ENCODE peak calls at places on chromosomes 6 and 20, in seven cellular contexts. C is A549, F is K562, K is tibial nerve, M is upper lobe of left lung, W is suprapubic skin, X is ovary. P is an unnamed sample.

GRCh38 chr6:11919771-11920440 is 92.2 kb upstream of the HIVEP1 start:
- DNase-seq in F (no peak), M (no peak), C (no peak), X (no peak), K (no peak), W (no peak), P (no peak)

GRCh38 chr6:148857817-148858390 is 111.1 kb downstream of the UST start:
- DNase-seq in K (no peak), W (no peak), M (no peak), F (no peak), X (no peak), C (no peak), P (no peak)

GRCh38 chr6:71168233-71168765 is 120.3 kb upstream of the OGFRL1 start:
- DNase-seq in M (no peak), W (no peak), X (no peak), F (no peak), K (no peak), C (no peak), P (no peak)

GRCh38 chr20:58991720-58992119 is 10.7 kb downstream of the NELFCD start:
- DNase-seq in C (no peak), F (no peak), M (no peak), X (no peak), W (peak), K (no peak), P (no peak)

GRCh38 chr6:142856857-142857608 is 87.9 kb downstream of the HIVEP2 start:
- DNase-seq in C (no peak), W (no peak), M (no peak), X (no peak), K (no peak), F (no peak), P (no peak)

GRCh38 chr6:131255434-131255833 is 120.2 kb downstream of the AKAP7 start:
- DNase-seq in W (no peak), C (no peak), K (no peak), M (no peak), F (no peak), X (no peak), P (no peak)

GRCh38 chr20:61926253-61926613 is 139.4 kb downstream of the TAF4 start:
- DNase-seq in X (no peak), M (peak), W (no peak), K (no peak), C (no peak), F (no peak), P (no peak)

GRCh38 chr6:28933069-28933468 is 9.3 kb upstream of the TRIM27 start:
- DNase-seq in C (no peak), W (no peak), K (no peak), F (no peak), M (no peak), X (no peak), P (no peak)

GRCh38 chr6:105178636-105179035 is 1.2 kb downstream of the POPDC3 start:
- DNase-seq in F (no peak), X (no peak), C (no peak), M (no peak), K (no peak), W (no peak), P (no peak)

GRCh38 chr6:157314705-157315321 is 8.5 kb downstream of the TMEM242 start:
- DNase-seq in W (no peak), M (no peak), C (peak), X (no peak), K (no peak), F (peak), P (peak)

GRCh38 chr6:105184921-105185320 is 5.1 kb upstream of the POPDC3 start:
- DNase-seq in F (no peak), K (no peak), X (no peak), C (no peak), M (no peak), W (no peak), P (peak)

GRCh38 chr6:12327391-12327790 is 37.2 kb downstream of the EDN1 start:
- DNase-seq in M (no peak), K (no peak), X (no peak), W (no peak), F (no peak), C (peak), P (no peak)

GRCh38 chr6:1609662-1610496 is at the start of gene FOXC1:
- DNase-seq in W (peak), C (peak), X (peak), F (no peak), K (peak), M (peak), P (peak)

GRCh38 chr6:153849072-153849759 is 189.8 kb upstream of the OPRM1 start:
- DNase-seq in W (no peak), M (no peak), C (no peak), X (no peak), F (no peak), K (no peak), P (no peak)

GRCh38 chr6:135346747-135347146 is 150.8 kb downstream of the AHI1 start:
- DNase-seq in X (no peak), C (no peak), M (no peak), F (no peak), W (no peak), K (no peak), P (no peak)

GRCh38 chr6:68575765-68576439 is 59.2 kb upstream of the ADGRB3 start:
- DNase-seq in K (no peak), X (no peak), F (peak), C (peak), M (peak), W (no peak), P (no peak)

GRCh38 chr20:51193066-51193772 is 170.3 kb upstream of the KCNG1 start:
- DNase-seq in F (no peak), W (no peak), C (no peak), X (no peak), M (peak), K (no peak), P (no peak)

GRCh38 chr20:37365760-37366638 is 20.1 kb downstream of the SRC start:
- DNase-seq in M (no peak), F (no peak), C (no peak), X (peak), W (peak), K (no peak), P (no peak)

GRCh38 chr6:146594495-146594894 is 4.3 kb upstream of the ADGB start:
- DNase-seq in X (no peak), C (no peak), W (no peak), K (no peak), F (no peak), M (no peak), P (no peak)

GRCh38 chr6:79084693-79085092 is 6.6 kb upstream of the PHIP start:
- DNase-seq in W (no peak), M (no peak), K (no peak), C (no peak), X (no peak), F (no peak), P (no peak)

GRCh38 chr20:64113444-64113775 is 6.0 kb upstream of the NPBWR2 start:
- DNase-seq in W (peak), C (no peak), X (peak), M (no peak), F (no peak), K (no peak), P (no peak)

GRCh38 chr6:134368670-134369069 is 50.8 kb upstream of the SGK1 start:
- DNase-seq in K (no peak), W (no peak), M (no peak), F (no peak), C (no peak), X (no peak), P (no peak)

GRCh38 chr6:88119769-88120168 is 46.4 kb downstream of the CNR1 start:
- DNase-seq in W (no peak), C (no peak), F (no peak), X (no peak), K (no peak), M (no peak), P (no peak)

GRCh38 chr6:166166314-166167257 is 1.1 kb downstream of the TBXT start:
- DNase-seq in X (no peak), C (no peak), K (no peak), F (no peak), W (no peak), M (peak), P (no peak)

GRCh38 chr20:35604444-35604750 is 11.2 kb upstream of the SPAG4 start:
- DNase-seq in F (peak), W (peak), K (no peak), X (no peak), C (no peak), M (no peak), P (no peak)

GRCh38 chr6:44041461-44042260 is 85.6 kb downstream of the MRPL14 start:
- DNase-seq in F (peak), M (no peak), X (peak), K (no peak), W (peak), C (peak), P (no peak)

GRCh38 chr6:14709066-14709670 is 536.7 kb upstream of the JARID2 start:
- DNase-seq in M (no peak), W (no peak), X (no peak), F (no peak), K (no peak), C (no peak), P (no peak)

GRCh38 chr6:55777461-55777860 is 97.9 kb downstream of the BMP5 start:
- DNase-seq in K (no peak), X (no peak), M (no peak), F (no peak), W (no peak), C (no peak), P (no peak)

GRCh38 chr20:20273281-20273680 is 94.6 kb upstream of the INSM1 start:
- DNase-seq in F (no peak), X (no peak), C (no peak), W (no peak), M (no peak), K (no peak), P (no peak)

GRCh38 chr6:39936857-39937256 is 2.6 kb upstream of the MOCS1 start:
- DNase-seq in X (no peak), W (no peak), K (no peak), F (no peak), C (no peak), M (no peak), P (no peak)

GRCh38 chr20:11890331-11891080 is 27.2 kb upstream of the BTBD3 start:
- DNase-seq in W (peak), X (peak), M (peak), K (peak), C (peak), F (peak), P (peak)

GRCh38 chr6:143513410-143513809 is 1.9 kb upstream of the FUCA2 start:
- DNase-seq in X (no peak), C (peak), W (no peak), M (no peak), K (no peak), F (peak), P (no peak)

DNA sequence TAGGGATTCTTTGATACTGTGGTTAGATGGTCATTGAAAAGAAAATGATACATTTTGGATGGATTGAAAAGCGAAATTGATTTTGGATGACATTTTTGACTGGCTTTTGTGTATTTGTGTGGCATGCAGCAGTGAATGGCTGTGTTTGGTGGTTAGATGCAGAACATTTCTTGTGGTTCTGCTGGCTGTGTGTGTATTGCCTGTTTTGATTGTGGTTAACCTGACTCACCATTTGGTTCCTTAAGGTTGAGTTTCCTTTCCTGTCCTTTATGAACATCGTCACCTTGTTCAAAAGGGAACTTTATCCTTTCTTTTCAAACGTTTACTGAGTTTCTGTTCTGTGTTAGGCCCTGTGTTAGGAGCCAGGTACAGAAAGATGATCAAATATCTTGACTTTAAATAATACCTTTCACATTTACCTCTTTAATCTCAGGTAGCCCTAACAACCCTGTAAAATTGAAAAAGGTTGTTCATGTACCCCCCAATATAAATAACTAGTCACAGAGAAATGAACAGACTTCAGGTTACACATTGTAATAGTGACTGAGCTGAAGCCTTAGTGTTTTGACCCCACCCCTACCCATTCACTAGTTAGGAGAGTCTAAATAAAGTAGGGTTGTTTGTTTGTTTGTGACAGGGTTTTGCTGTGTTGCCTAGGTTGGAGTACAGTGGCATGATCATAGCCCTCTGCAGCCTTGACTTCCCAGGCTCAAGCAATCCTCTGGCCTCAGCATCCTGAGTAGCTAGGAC is 23.8 kb downstream of the ANKS1A start:
- DNase-seq in F (no peak), X (no peak), C (no peak), M (no peak), W (no peak), K (no peak), P (no peak)
- TF ChIP-seq EP300 in F (no peak), X (no peak), C (no peak), M (no peak), W (no peak), K (no peak), P (no peak)

DNA sequence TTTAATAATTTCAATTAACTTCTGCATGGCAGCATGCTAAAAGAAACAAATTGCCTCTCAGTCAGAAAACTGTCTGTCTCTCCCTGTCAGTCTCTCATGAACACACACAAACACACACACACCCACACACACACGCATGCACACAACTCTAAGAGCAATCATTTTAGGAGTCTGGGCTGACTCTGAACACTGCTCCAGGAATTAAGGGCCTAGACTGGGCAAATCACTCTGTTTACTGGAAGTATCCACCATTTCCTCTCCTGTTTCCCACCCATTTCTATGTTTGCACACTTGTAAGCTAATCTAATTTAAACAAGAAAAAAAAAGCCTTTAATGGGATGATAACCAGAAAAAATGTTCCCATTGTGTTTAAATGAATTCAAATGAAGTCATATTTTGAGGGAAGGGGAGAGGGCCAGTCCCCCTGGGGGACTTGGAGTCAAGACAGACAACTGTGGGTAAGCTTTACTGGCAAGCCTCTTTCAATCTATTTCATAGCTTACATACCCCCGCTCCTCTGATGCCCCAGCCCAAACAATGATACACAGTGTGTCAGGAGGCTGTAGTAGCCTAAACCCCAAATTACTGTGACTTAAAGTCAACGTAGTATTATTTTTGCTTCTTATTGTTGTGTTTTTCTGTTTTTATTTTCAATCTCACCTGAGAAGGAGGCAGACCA is 447.8 kb upstream of the FLRT3 start:
- DNase-seq in K (no peak), X (no peak), M (no peak), W (no peak), C (no peak), F (no peak), P (no peak)
- TF ChIP-seq POLR2A in K (no peak), X (no peak), M (no peak), W (no peak), C (no peak), F (no peak), P (no peak)

GRCh38 chr6:46743425-46744158 is 3.1 kb upstream of the ANKRD66 start:
- DNase-seq in M (no peak), F (no peak), X (no peak), K (no peak), W (no peak), C (no peak), P (peak)

GRCh38 chr6:46748940-46749503 is 2.3 kb downstream of the ANKRD66 start:
- DNase-seq in M (peak), X (no peak), F (no peak), C (no peak), W (no peak), K (no peak), P (peak)

GRCh38 chr6:46746691-46747090 is at the start of gene ANKRD66:
- DNase-seq in M (no peak), F (no peak), K (no peak), X (no peak), W (no peak), C (no peak), P (peak)

GRCh38 chr6:46749731-46750130 is 3.0 kb downstream of the ANKRD66 start:
- DNase-seq in M (no peak), K (no peak), F (no peak), W (no peak), C (no peak), X (no peak), P (peak)

GRCh38 chr6:46745973-46746372 is 760 bp upstream of the ANKRD66 start:
- DNase-seq in M (no peak), C (no peak), K (no peak), W (no peak), X (no peak), F (no peak), P (no peak)
- H3K27ac ChIP-seq in M (no peak), C (no peak), K (no peak), W (no peak), X (no peak), F (no peak), P (no peak)

GRCh38 chr6:5066456-5067093 is 18.6 kb upstream of the PPP1R3G start:
- DNase-seq in M (peak), C (no peak), F (no peak), W (no peak), K (no peak), X (no peak), P (no peak)

GRCh38 chr6:5072440-5072839 is 12.7 kb upstream of the PPP1R3G start:
- DNase-seq in M (no peak), W (no peak), K (no peak), X (no peak), F (no peak), C (no peak), P (no peak)

GRCh38 chr6:5071216-5071615 is 13.9 kb upstream of the PPP1R3G start:
- DNase-seq in F (no peak), C (no peak), X (no peak), M (no peak), W (no peak), K (no peak), P (no peak)

GRCh38 chr6:5067305-5067704 is 17.8 kb upstream of the PPP1R3G start:
- DNase-seq in W (no peak), X (no peak), M (no peak), C (no peak), F (no peak), K (no peak), P (no peak)

DNA sequence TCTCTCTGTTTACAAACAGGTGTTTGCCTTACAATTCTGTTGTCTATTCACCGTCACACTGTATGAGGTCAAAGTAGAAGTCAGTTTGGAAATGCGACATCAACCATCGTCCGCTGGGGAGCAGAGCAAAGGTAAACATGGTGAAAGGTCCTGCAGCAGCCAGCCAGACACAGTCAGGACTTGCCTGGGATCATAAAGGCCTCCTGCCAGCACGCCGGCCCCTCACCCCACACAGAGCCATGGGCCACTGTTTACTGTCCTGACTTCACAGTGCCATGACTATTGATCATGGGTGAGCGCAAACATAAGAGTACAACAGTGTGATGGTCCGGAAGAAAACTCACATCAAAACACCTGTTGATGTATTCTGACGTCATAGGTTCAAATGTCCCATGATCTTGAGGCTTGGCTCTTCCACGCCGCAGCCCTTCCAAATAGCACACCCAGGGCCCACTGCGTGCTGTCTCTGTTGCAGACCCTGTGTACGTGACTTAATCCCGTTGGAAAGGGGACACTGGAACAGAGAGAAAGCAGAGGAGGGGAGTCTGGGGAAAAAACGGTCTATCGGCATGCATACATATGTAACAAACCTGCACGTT is 16.9 kb upstream of the PPP1R3G start:
- DNase-seq in C (no peak), W (no peak), K (no peak), F (no peak), M (peak), X (no peak), P (no peak)
- TF ChIP-seq EP300 in C (no peak), W (no peak), K (no peak), F (no peak), M (no peak), X (no peak), P (no peak)

GRCh38 chr6:155093430-155093829 is 98.3 kb downstream of the TIAM2 start:
- DNase-seq in C (no peak), K (no peak), M (no peak), F (no peak), W (no peak), X (no peak), P (no peak)
- TF ChIP-seq POLR2A in C (no peak), K (no peak), M (no peak), F (no peak), W (no peak), X (no peak), P (no peak)